ENCODE peak calls at places on chromosomes 7 and 10, in five cellular contexts. One of them, this sample, is unnamed.

GRCh38 chr10:43855667-43856210 is 207.1 kb upstream of the ZNF32 start:
- DNase-seq in AG10803: no peak
- DNase-seq in ACHN: no peak
- DNase-seq in naive thymus-derived CD4-positive, alpha-beta T cell: no peak
- DNase-seq in ELR: no peak
- DNase-seq in this sample: peak

GRCh38 chr7:43211693-43212092 is 99.2 kb downstream of the HECW1 start:
- DNase-seq in AG10803: peak
- DNase-seq in ACHN: peak
- DNase-seq in naive thymus-derived CD4-positive, alpha-beta T cell: no peak
- DNase-seq in ELR: no peak
- DNase-seq in this sample: no peak

GRCh38 chr7:146764458-146764857 is 647.9 kb downstream of the CNTNAP2 start:
- DNase-seq in AG10803: no peak
- DNase-seq in ACHN: no peak
- DNase-seq in naive thymus-derived CD4-positive, alpha-beta T cell: no peak
- DNase-seq in ELR: no peak
- DNase-seq in this sample: no peak

GRCh38 chr10:72616716-72617115 is 9.2 kb downstream of the MICU1 start:
- DNase-seq in AG10803: peak
- DNase-seq in ACHN: no peak
- DNase-seq in naive thymus-derived CD4-positive, alpha-beta T cell: no peak
- DNase-seq in ELR: no peak
- DNase-seq in this sample: no peak

GRCh38 chr7:28835800-28836199 is 122.3 kb downstream of the TRIL start:
- DNase-seq in AG10803: no peak
- DNase-seq in ACHN: no peak
- DNase-seq in naive thymus-derived CD4-positive, alpha-beta T cell: no peak
- DNase-seq in ELR: peak
- DNase-seq in this sample: no peak

GRCh38 chr10:19826712-19827111 is 10.5 kb downstream of the PLXDC2 start:
- DNase-seq in AG10803: peak
- DNase-seq in ACHN: no peak
- DNase-seq in naive thymus-derived CD4-positive, alpha-beta T cell: no peak
- DNase-seq in ELR: no peak
- DNase-seq in this sample: no peak

GRCh38 chr10:102274062-102274461 is 28.7 kb downstream of the GBF1 start:
- DNase-seq in AG10803: no peak
- DNase-seq in ACHN: no peak
- DNase-seq in naive thymus-derived CD4-positive, alpha-beta T cell: no peak
- DNase-seq in ELR: no peak
- DNase-seq in this sample: no peak

GRCh38 chr10:119055472-119055871 is 25.1 kb downstream of the EIF3A start:
- DNase-seq in AG10803: no peak
- DNase-seq in ACHN: no peak
- DNase-seq in naive thymus-derived CD4-positive, alpha-beta T cell: no peak
- DNase-seq in ELR: no peak
- DNase-seq in this sample: no peak

GRCh38 chr10:52284416-52285013 is 29.6 kb upstream of the DKK1 start:
- DNase-seq in AG10803: no peak
- DNase-seq in ACHN: no peak
- DNase-seq in naive thymus-derived CD4-positive, alpha-beta T cell: no peak
- DNase-seq in ELR: no peak
- DNase-seq in this sample: no peak

GRCh38 chr7:154871928-154872750 is 130.8 kb downstream of the PAXIP1 start:
- DNase-seq in AG10803: no peak
- DNase-seq in ACHN: no peak
- DNase-seq in naive thymus-derived CD4-positive, alpha-beta T cell: no peak
- DNase-seq in ELR: no peak
- DNase-seq in this sample: no peak

GRCh38 chr7:33964417-33965115 is 59.2 kb downstream of the BMPER start:
- DNase-seq in AG10803: no peak
- DNase-seq in ACHN: peak
- DNase-seq in naive thymus-derived CD4-positive, alpha-beta T cell: no peak
- DNase-seq in ELR: no peak
- DNase-seq in this sample: no peak

GRCh38 chr10:87694011-87694794 is 34.5 kb downstream of the PAPSS2 start:
- DNase-seq in AG10803: no peak
- DNase-seq in ACHN: no peak
- DNase-seq in naive thymus-derived CD4-positive, alpha-beta T cell: no peak
- DNase-seq in ELR: peak
- DNase-seq in this sample: no peak

GRCh38 chr7:39952791-39953190 is 2.7 kb downstream of the CDK13 start:
- DNase-seq in AG10803: no peak
- DNase-seq in ACHN: no peak
- DNase-seq in naive thymus-derived CD4-positive, alpha-beta T cell: no peak
- DNase-seq in ELR: peak
- DNase-seq in this sample: no peak

GRCh38 chr10:5552376-5553321 is 27.9 kb downstream of the CALML3 start:
- DNase-seq in AG10803: no peak
- DNase-seq in ACHN: no peak
- DNase-seq in naive thymus-derived CD4-positive, alpha-beta T cell: no peak
- DNase-seq in ELR: no peak
- DNase-seq in this sample: no peak

GRCh38 chr10:52197098-52197497 is 117.0 kb upstream of the DKK1 start:
- DNase-seq in AG10803: no peak
- DNase-seq in ACHN: no peak
- DNase-seq in naive thymus-derived CD4-positive, alpha-beta T cell: no peak
- DNase-seq in ELR: no peak
- DNase-seq in this sample: no peak

GRCh38 chr7:55365103-55365679 is at the start of gene LANCL2:
- DNase-seq in AG10803: no peak
- DNase-seq in ACHN: peak
- DNase-seq in naive thymus-derived CD4-positive, alpha-beta T cell: no peak
- DNase-seq in ELR: peak
- DNase-seq in this sample: no peak

GRCh38 chr10:124694467-124695195 is 49.5 kb downstream of the FAM53B start:
- DNase-seq in AG10803: no peak
- DNase-seq in ACHN: no peak
- DNase-seq in naive thymus-derived CD4-positive, alpha-beta T cell: no peak
- DNase-seq in ELR: no peak
- DNase-seq in this sample: no peak

GRCh38 chr10:131081386-131081785 is 230.1 kb downstream of the TCERG1L start:
- DNase-seq in AG10803: no peak
- DNase-seq in ACHN: no peak
- DNase-seq in naive thymus-derived CD4-positive, alpha-beta T cell: no peak
- DNase-seq in ELR: no peak
- DNase-seq in this sample: no peak

GRCh38 chr10:127145173-127145572 is 51.2 kb downstream of the INSYN2A start:
- DNase-seq in AG10803: peak
- DNase-seq in ACHN: peak
- DNase-seq in naive thymus-derived CD4-positive, alpha-beta T cell: no peak
- DNase-seq in ELR: peak
- DNase-seq in this sample: no peak

GRCh38 chr10:8810677-8811076 is 756.2 kb downstream of the GATA3 start:
- DNase-seq in AG10803: no peak
- DNase-seq in ACHN: no peak
- DNase-seq in naive thymus-derived CD4-positive, alpha-beta T cell: no peak
- DNase-seq in ELR: no peak
- DNase-seq in this sample: no peak

GRCh38 chr10:118986815-118987790 is 42.4 kb upstream of the NANOS1 start:
- DNase-seq in AG10803: no peak
- DNase-seq in ACHN: no peak
- DNase-seq in naive thymus-derived CD4-positive, alpha-beta T cell: no peak
- DNase-seq in ELR: no peak
- DNase-seq in this sample: no peak

This sample was measured in type B pancreatic cell.